ENCODE peak calls at places on chromosomes 3 and 15, in seven cellular contexts. S, N, H, V, O, G and E are unnamed samples.

GRCh38 chr3:114336122-114336697 is 42.4 kb downstream of the TIGIT start:
- DNase-seq in S (no peak), N (no peak), H (no peak), V (no peak), O (peak), G (no peak), E (no peak)

GRCh38 chr3:183819831-183820230 is 5.5 kb downstream of the MAP6D1 start:
- DNase-seq in S (no peak), N (no peak), H (no peak), V (no peak), O (no peak), G (no peak), E (no peak)

GRCh38 chr3:130380398-130380797 is 34.9 kb downstream of the COL6A5 start:
- DNase-seq in S (no peak), N (no peak), H (no peak), V (no peak), O (no peak), G (no peak), E (no peak)

GRCh38 chr3:194715022-194715800 is 29.5 kb downstream of the FAM43A start:
- DNase-seq in S (peak), N (no peak), H (no peak), V (no peak), O (no peak), G (no peak), E (no peak)

GRCh38 chr15:90857883-90858443 is 10.4 kb upstream of the FURIN start:
- DNase-seq in S (no peak), N (no peak), H (no peak), V (no peak), O (no peak), G (no peak), E (no peak)

GRCh38 chr15:89112341-89112971 is 24.2 kb downstream of the ABHD2 start:
- DNase-seq in S (no peak), N (no peak), H (no peak), V (no peak), O (peak), G (no peak), E (no peak)

GRCh38 chr15:91032919-91033803 is 10.8 kb upstream of the VPS33B start:
- DNase-seq in S (peak), N (peak), H (peak), V (peak), O (no peak), G (peak), E (peak)

GRCh38 chr15:70566047-70566835 is 197.1 kb downstream of the UACA start:
- DNase-seq in S (no peak), N (no peak), H (no peak), V (no peak), O (no peak), G (no peak), E (no peak)

GRCh38 chr15:72700076-72700475 is 14.1 kb downstream of the BBS4 start:
- DNase-seq in S (no peak), N (no peak), H (no peak), V (no peak), O (no peak), G (no peak), E (no peak)

GRCh38 chr15:78437107-78437761 is 782 bp upstream of the IREB2 start:
- DNase-seq in S (no peak), N (no peak), H (no peak), V (peak), O (no peak), G (no peak), E (no peak)

GRCh38 chr3:71028802-71029201 is 554.7 kb downstream of the FOXP1 start:
- DNase-seq in S (no peak), N (no peak), H (no peak), V (no peak), O (no peak), G (no peak), E (no peak)

GRCh38 chr15:72566973-72567372 is 87.5 kb upstream of the GOLGA6B start:
- DNase-seq in S (no peak), N (no peak), H (no peak), V (no peak), O (no peak), G (no peak), E (no peak)

GRCh38 chr3:187208159-187208558 is 10.9 kb downstream of the RTP1 start:
- DNase-seq in S (no peak), N (no peak), H (no peak), V (no peak), O (peak), G (no peak), E (no peak)

GRCh38 chr3:73773228-73773627 is 148.5 kb upstream of the PDZRN3 start:
- DNase-seq in S (no peak), N (no peak), H (no peak), V (no peak), O (no peak), G (no peak), E (no peak)

GRCh38 chr3:117660941-117661635 is 951.5 kb downstream of the TUSC7 start:
- DNase-seq in S (no peak), N (no peak), H (no peak), V (no peak), O (peak), G (no peak), E (no peak)